ENCODE peak calls at places on chromosomes 3 and 15, in six cellular contexts. X is cardiac fibroblast, Y is left ventricle myocardium inferior, G is body of pancreas, L is ovary, J is bronchial epithelial cell. E is an unnamed sample.

GRCh38 chr15:68583321-68583720 is 4.5 kb downstream of the CORO2B start:
- DNase-seq in L (peak), Y (no peak), J (no peak), X (no peak), G (no peak), E (no peak)

GRCh38 chr3:188631291-188632010 is 477.5 kb downstream of the LPP start:
- DNase-seq in G (no peak), X (peak), J (peak), Y (no peak), L (no peak), E (peak)

GRCh38 chr15:74200394-74200793 is 2.2 kb downstream of the STRA6 start:
- DNase-seq in X (peak), J (peak), G (no peak), Y (no peak), L (peak), E (peak)

GRCh38 chr15:57728436-57728835 is 21.9 kb downstream of the POLR2M start:
- DNase-seq in G (no peak), X (no peak), Y (no peak), L (no peak), J (no peak), E (no peak)

GRCh38 chr15:55907797-55908196 is 85.6 kb downstream of the NEDD4 start:
- DNase-seq in J (peak), G (no peak), Y (no peak), L (no peak), X (peak), E (peak)

GRCh38 chr15:79897380-79897678 is 515 bp upstream of the MTHFS start:
- DNase-seq in L (no peak), X (peak), J (peak), G (no peak), Y (no peak), E (no peak)

GRCh38 chr3:182058488-182058887 is 346.8 kb downstream of the SOX2 start:
- DNase-seq in J (peak), X (no peak), G (no peak), Y (no peak), L (no peak), E (peak)

GRCh38 chr3:48536116-48536515 is 20.5 kb downstream of the PFKFB4 start:
- DNase-seq in Y (no peak), G (no peak), J (no peak), X (no peak), L (no peak), E (no peak)

GRCh38 chr3:66407281-66408218 is 93.3 kb downstream of the LRIG1 start:
- DNase-seq in Y (peak), L (peak), J (peak), X (peak), G (peak), E (peak)

GRCh38 chr15:29593086-29593485 is 229.2 kb downstream of the TJP1 start:
- DNase-seq in J (no peak), L (no peak), Y (no peak), X (no peak), G (no peak), E (no peak)

GRCh38 chr15:29593629-29594028 is 228.6 kb downstream of the TJP1 start:
- DNase-seq in L (no peak), X (no peak), Y (no peak), J (no peak), G (no peak), E (no peak)

GRCh38 chr15:29600262-29600661 is 222.0 kb downstream of the TJP1 start:
- DNase-seq in J (no peak), L (no peak), G (no peak), X (no peak), Y (no peak), E (no peak)

GRCh38 chr15:29601811-29602210 is 220.5 kb downstream of the TJP1 start:
- DNase-seq in G (no peak), J (no peak), L (no peak), X (no peak), Y (no peak), E (no peak)

GRCh38 chr15:29596266-29596665 is 226.0 kb downstream of the TJP1 start:
- DNase-seq in J (peak), L (no peak), G (no peak), Y (no peak), X (peak), E (peak)
- TF ChIP-seq CTCF in J (no peak), L (no peak), G (peak), Y (no peak), X (peak), E (peak)

GRCh38 chr3:62368705-62369475 is 4.5 kb downstream of the FEZF2 start:
- DNase-seq in Y (no peak), X (no peak), L (no peak), J (no peak), G (no peak), E (no peak)
- TF ChIP-seq CTCF in Y (peak), X (no peak), L (no peak), J (peak), G (no peak), E (no peak)

GRCh38 chr3:16058511-16058910 is 116.0 kb upstream of the GALNT15 start:
- DNase-seq in G (no peak), X (peak), Y (no peak), J (peak), L (no peak), E (no peak)
- TF ChIP-seq CTCF in G (no peak), X (no peak), Y (no peak), J (no peak), L (no peak), E (no peak)

GRCh38 chr15:76189106-76189505 is 122.2 kb downstream of the ETFA start:
- DNase-seq in X (no peak), L (no peak), Y (no peak), J (no peak), G (no peak), E (no peak)

GRCh38 chr15:76183906-76184639 is 124.3 kb downstream of the TMEM266 start:
- DNase-seq in J (no peak), L (no peak), Y (no peak), X (no peak), G (no peak), E (no peak)

GRCh38 chr15:76184640-76185020 is 124.8 kb downstream of the TMEM266 start:
- DNase-seq in G (no peak), X (no peak), J (no peak), L (no peak), Y (no peak), E (no peak)

GRCh38 chr15:76187151-76187550 is 124.1 kb downstream of the ETFA start:
- DNase-seq in G (no peak), X (no peak), J (no peak), Y (no peak), L (no peak), E (no peak)

DNA sequence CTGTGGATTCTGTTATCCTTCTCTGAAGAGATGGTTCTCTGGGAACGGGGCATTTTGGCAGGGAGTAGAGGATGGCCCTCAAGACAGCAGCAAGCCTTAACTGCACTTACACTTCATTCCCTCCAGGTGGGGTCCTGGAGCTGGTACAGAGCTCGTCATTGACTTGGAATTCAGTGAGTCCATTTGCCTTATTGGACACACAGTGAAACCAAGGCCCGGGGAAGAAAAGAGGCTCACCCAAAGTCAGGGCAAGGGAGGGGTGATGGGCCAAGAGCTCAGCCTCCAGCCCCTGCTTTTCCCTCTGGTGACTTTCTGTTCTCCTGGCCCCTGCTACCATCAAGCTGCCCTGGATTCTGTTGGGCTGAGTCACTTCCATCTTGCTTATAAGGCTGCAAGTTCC is 125.6 kb downstream of the ETFA start:
- DNase-seq in L (no peak), Y (no peak), J (peak), G (no peak), X (peak), E (peak)
- TF ChIP-seq CTCF in L (no peak), Y (peak), J (peak), G (peak), X (peak), E (peak)

GRCh38 chr3:11640009-11640673 is 3.6 kb downstream of the VGLL4 start:
- DNase-seq in J (no peak), X (no peak), G (no peak), L (no peak), Y (no peak), E (no peak)

GRCh38 chr3:11641683-11642407 is 1.9 kb downstream of the VGLL4 start:
- DNase-seq in Y (no peak), L (no peak), G (no peak), X (peak), J (peak), E (peak)

GRCh38 chr3:11641316-11641682 is 2.4 kb downstream of the VGLL4 start:
- DNase-seq in G (no peak), J (no peak), X (no peak), Y (no peak), L (no peak), E (no peak)

GRCh38 chr3:11642455-11643162 is 1.1 kb downstream of the VGLL4 start:
- DNase-seq in X (peak), Y (peak), J (peak), L (peak), G (peak), E (peak)

GRCh38 chr3:11643212-11644087 is at the start of gene VGLL4:
- DNase-seq in Y (peak), L (peak), X (peak), G (peak), J (peak), E (peak)
- TF ChIP-seq CTCF in Y (peak), L (no peak), X (peak), G (peak), J (peak), E (no peak)